ENCODE peak calls at places on chromosome 18, in four cellular contexts. One of them, this sample, is unnamed.

GRCh38 chr18:35611518-35611917 is 30.0 kb downstream of the GALNT1 start:
- DNase-seq in A549: no peak
- DNase-seq in K562: no peak
- DNase-seq in HepG2: no peak
- DNase-seq in this sample: no peak

GRCh38 chr18:35880788-35881455 is 91.6 kb upstream of the RMP24 start:
- DNase-seq in A549: no peak
- DNase-seq in K562: peak
- DNase-seq in HepG2: no peak
- DNase-seq in this sample: no peak

GRCh38 chr18:10476430-10476829 is 22.0 kb downstream of the APCDD1 start:
- DNase-seq in A549: no peak
- DNase-seq in K562: no peak
- DNase-seq in HepG2: no peak
- DNase-seq in this sample: no peak

GRCh38 chr18:61824733-61825363 is 68.0 kb downstream of the RNF152 start:
- DNase-seq in A549: no peak
- DNase-seq in K562: no peak
- DNase-seq in HepG2: no peak
- DNase-seq in this sample: no peak

GRCh38 chr18:8705941-8706544 is 687 bp downstream of the MTCL1 start:
- DNase-seq in A549: no peak
- DNase-seq in K562: no peak
- DNase-seq in HepG2: no peak
- DNase-seq in this sample: peak

GRCh38 chr18:9348766-9349165 is 14.2 kb downstream of the TWSG1 start:
- DNase-seq in A549: no peak
- DNase-seq in K562: no peak
- DNase-seq in HepG2: no peak
- DNase-seq in this sample: no peak

GRCh38 chr18:11990541-11990940 is 9.2 kb downstream of the IMPA2 start:
- DNase-seq in A549: no peak
- DNase-seq in K562: no peak
- DNase-seq in HepG2: no peak
- DNase-seq in this sample: no peak

GRCh38 chr18:42112657-42113420 is 157.8 kb downstream of the PIK3C3 start:
- DNase-seq in A549: no peak
- DNase-seq in K562: no peak
- DNase-seq in HepG2: peak
- DNase-seq in this sample: no peak

GRCh38 chr18:68826111-68826510 is 28.2 kb downstream of the CCDC102B start:
- DNase-seq in A549: no peak
- DNase-seq in K562: no peak
- DNase-seq in HepG2: no peak
- DNase-seq in this sample: no peak

GRCh38 chr18:8820701-8821465 is 115.5 kb downstream of the MTCL1 start:
- DNase-seq in A549: no peak
- DNase-seq in K562: no peak
- DNase-seq in HepG2: no peak
- DNase-seq in this sample: no peak

GRCh38 chr18:13403786-13404549 is 185.4 kb downstream of the LDLRAD4 start:
- DNase-seq in A549: no peak
- DNase-seq in K562: no peak
- DNase-seq in HepG2: no peak
- DNase-seq in this sample: no peak

GRCh38 chr18:12271376-12272235 is 17.4 kb downstream of the CIDEA start:
- DNase-seq in A549: peak
- DNase-seq in K562: peak
- DNase-seq in HepG2: peak
- DNase-seq in this sample: peak

DNA sequence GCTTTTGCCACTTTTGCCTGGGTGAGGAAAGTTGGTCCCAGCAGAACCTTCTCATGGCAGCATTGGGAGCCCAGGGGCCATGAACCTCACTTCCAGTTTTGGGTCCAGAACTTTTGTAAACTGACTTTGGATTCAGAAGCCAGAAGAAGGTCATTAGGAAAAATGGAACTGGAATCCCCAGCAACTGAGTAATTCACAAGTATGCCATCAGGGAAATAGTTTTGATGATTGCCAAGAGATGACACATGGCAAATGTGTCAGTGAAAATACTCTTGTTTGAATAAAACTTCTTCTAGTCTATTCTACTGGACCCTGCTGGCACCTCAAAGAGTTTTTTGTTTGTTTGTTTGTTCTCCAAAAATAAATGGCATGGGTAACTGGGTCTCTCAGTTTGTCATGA is 203.8 kb downstream of the SETBP1 start:
- DNase-seq in A549: no peak
- DNase-seq in K562: no peak
- DNase-seq in HepG2: no peak
- DNase-seq in this sample: no peak
- TF ChIP-seq HMGXB4 in A549: no peak
- TF ChIP-seq HMGXB4 in K562: no peak
- TF ChIP-seq HMGXB4 in HepG2: no peak
- TF ChIP-seq HMGXB4 in this sample: no peak

GRCh38 chr18:79679552-79680099 is at the start of gene CTDP1:
- DNase-seq in A549: peak
- DNase-seq in K562: peak
- DNase-seq in HepG2: peak
- DNase-seq in this sample: peak

GRCh38 chr18:79681484-79682387 is 2.1 kb downstream of the CTDP1 start:
- DNase-seq in A549: no peak
- DNase-seq in K562: no peak
- DNase-seq in HepG2: no peak
- DNase-seq in this sample: no peak

GRCh38 chr18:79682481-79682880 is 2.9 kb downstream of the CTDP1 start:
- DNase-seq in A549: no peak
- DNase-seq in K562: no peak
- DNase-seq in HepG2: no peak
- DNase-seq in this sample: no peak

GRCh38 chr18:79680100-79680879 is 687 bp downstream of the CTDP1 start:
- DNase-seq in A549: peak
- DNase-seq in K562: peak
- DNase-seq in HepG2: peak
- DNase-seq in this sample: peak

GRCh38 chr18:79680891-79681339 is 1.3 kb downstream of the CTDP1 start:
- DNase-seq in A549: no peak
- DNase-seq in K562: no peak
- DNase-seq in HepG2: no peak
- DNase-seq in this sample: no peak
- TF ChIP-seq HMGXB4 in A549: no peak
- TF ChIP-seq HMGXB4 in K562: no peak
- TF ChIP-seq HMGXB4 in HepG2: no peak
- TF ChIP-seq HMGXB4 in this sample: no peak

DNA sequence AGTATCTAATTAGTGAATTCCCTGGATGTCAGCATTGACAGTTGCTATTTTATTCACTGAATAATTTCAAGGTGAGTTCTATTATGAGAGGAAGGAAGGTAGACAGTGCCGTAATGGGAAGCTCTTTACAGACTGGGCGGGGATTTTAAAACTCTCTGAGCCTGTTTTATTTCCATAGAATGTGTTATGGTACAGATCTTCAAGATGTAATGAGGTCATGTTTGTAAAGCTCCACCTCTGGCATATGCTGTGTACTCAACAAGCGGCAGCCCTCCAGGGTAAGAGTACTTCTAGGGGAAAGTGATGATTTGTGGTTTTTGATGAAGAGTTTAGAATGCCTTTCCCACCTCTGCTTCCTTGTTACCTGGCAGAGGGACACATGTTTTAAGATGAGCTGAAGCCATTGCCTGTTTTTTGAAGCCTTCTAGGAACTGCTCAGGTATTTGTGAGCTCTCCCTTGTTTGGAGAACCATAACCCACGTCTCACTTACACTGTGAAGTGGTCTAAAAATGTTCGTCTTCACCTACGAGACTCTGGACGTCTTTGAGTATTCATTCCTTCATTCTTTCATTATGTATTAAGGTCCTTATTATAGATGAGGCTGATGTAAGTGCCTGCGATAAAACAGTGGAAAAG is 251.2 kb downstream of the PTGR3 start:
- DNase-seq in A549: no peak
- DNase-seq in K562: no peak
- DNase-seq in HepG2: no peak
- DNase-seq in this sample: no peak
- TF ChIP-seq HMGXB4 in A549: no peak
- TF ChIP-seq HMGXB4 in K562: no peak
- TF ChIP-seq HMGXB4 in HepG2: no peak
- TF ChIP-seq HMGXB4 in this sample: no peak

GRCh38 chr18:23038712-23039111 is 96.6 kb upstream of the CABLES1 start:
- DNase-seq in A549: peak
- DNase-seq in K562: no peak
- DNase-seq in HepG2: no peak
- DNase-seq in this sample: no peak
- TF ChIP-seq HMGXB4 in A549: no peak
- TF ChIP-seq HMGXB4 in K562: no peak
- TF ChIP-seq HMGXB4 in HepG2: no peak
- TF ChIP-seq HMGXB4 in this sample: no peak

GRCh38 chr18:58223717-58224424 is 179.8 kb downstream of the NEDD4L start:
- DNase-seq in A549: peak
- DNase-seq in K562: peak
- DNase-seq in HepG2: peak
- DNase-seq in this sample: no peak
- TF ChIP-seq HMGXB4 in A549: no peak
- TF ChIP-seq HMGXB4 in K562: no peak
- TF ChIP-seq HMGXB4 in HepG2: no peak
- TF ChIP-seq HMGXB4 in this sample: no peak

GRCh38 chr18:3717626-3718025 is 267.7 kb downstream of the TGIF1 start:
- DNase-seq in A549: no peak
- DNase-seq in K562: no peak
- DNase-seq in HepG2: no peak
- DNase-seq in this sample: no peak
- TF ChIP-seq HMGXB4 in A549: no peak
- TF ChIP-seq HMGXB4 in K562: no peak
- TF ChIP-seq HMGXB4 in HepG2: no peak
- TF ChIP-seq HMGXB4 in this sample: no peak

GRCh38 chr18:79422022-79422782 is 26.5 kb downstream of the NFATC1 start:
- DNase-seq in A549: no peak
- DNase-seq in K562: no peak
- DNase-seq in HepG2: no peak
- DNase-seq in this sample: no peak

GRCh38 chr18:79420033-79420745 is 24.5 kb downstream of the NFATC1 start:
- DNase-seq in A549: no peak
- DNase-seq in K562: no peak
- DNase-seq in HepG2: no peak
- DNase-seq in this sample: no peak

GRCh38 chr18:79423211-79424007 is 27.7 kb downstream of the NFATC1 start:
- DNase-seq in A549: no peak
- DNase-seq in K562: no peak
- DNase-seq in HepG2: no peak
- DNase-seq in this sample: no peak

GRCh38 chr18:79422783-79423165 is 27.0 kb downstream of the NFATC1 start:
- DNase-seq in A549: no peak
- DNase-seq in K562: no peak
- DNase-seq in HepG2: no peak
- DNase-seq in this sample: no peak

GRCh38 chr18:79421275-79421857 is 25.6 kb downstream of the NFATC1 start:
- DNase-seq in A549: no peak
- DNase-seq in K562: no peak
- DNase-seq in HepG2: no peak
- DNase-seq in this sample: no peak
- TF ChIP-seq HMGXB4 in A549: no peak
- TF ChIP-seq HMGXB4 in K562: no peak
- TF ChIP-seq HMGXB4 in HepG2: no peak
- TF ChIP-seq HMGXB4 in this sample: no peak

GRCh38 chr18:32258148-32258547 is 68.3 kb downstream of the MEP1B start:
- DNase-seq in A549: no peak
- DNase-seq in K562: no peak
- DNase-seq in HepG2: peak
- DNase-seq in this sample: no peak

GRCh38 chr18:32258558-32259204 is 68.8 kb downstream of the MEP1B start:
- DNase-seq in A549: no peak
- DNase-seq in K562: no peak
- DNase-seq in HepG2: no peak
- DNase-seq in this sample: no peak

GRCh38 chr18:32262092-32262491 is 72.3 kb downstream of the MEP1B start:
- DNase-seq in A549: no peak
- DNase-seq in K562: no peak
- DNase-seq in HepG2: no peak
- DNase-seq in this sample: no peak

GRCh38 chr18:32259553-32259952 is 69.7 kb downstream of the MEP1B start:
- DNase-seq in A549: no peak
- DNase-seq in K562: no peak
- DNase-seq in HepG2: no peak
- DNase-seq in this sample: no peak

DNA sequence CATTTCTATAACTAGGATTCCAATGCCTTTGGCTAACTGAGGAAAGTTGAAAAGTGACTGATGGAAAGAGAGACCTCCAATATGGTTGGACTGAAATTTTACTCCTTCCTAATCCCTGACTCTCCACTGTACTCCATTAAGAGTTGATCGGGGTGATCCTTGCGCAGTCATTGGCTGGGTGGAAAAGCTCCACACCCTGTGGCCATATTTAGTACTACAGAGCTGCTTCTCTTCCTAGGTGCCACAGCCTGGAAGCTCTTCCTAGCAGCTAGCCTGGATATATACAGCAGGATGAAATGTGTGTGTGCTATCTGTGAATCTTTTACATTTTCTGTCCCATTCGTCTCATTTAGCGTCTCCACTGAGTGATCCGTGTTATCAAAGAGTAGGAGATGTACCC is 71.2 kb downstream of the MEP1B start:
- DNase-seq in A549: no peak
- DNase-seq in K562: no peak
- DNase-seq in HepG2: no peak
- DNase-seq in this sample: no peak
- TF ChIP-seq HMGXB4 in A549: no peak
- TF ChIP-seq HMGXB4 in K562: no peak
- TF ChIP-seq HMGXB4 in HepG2: no peak
- TF ChIP-seq HMGXB4 in this sample: no peak

DNA sequence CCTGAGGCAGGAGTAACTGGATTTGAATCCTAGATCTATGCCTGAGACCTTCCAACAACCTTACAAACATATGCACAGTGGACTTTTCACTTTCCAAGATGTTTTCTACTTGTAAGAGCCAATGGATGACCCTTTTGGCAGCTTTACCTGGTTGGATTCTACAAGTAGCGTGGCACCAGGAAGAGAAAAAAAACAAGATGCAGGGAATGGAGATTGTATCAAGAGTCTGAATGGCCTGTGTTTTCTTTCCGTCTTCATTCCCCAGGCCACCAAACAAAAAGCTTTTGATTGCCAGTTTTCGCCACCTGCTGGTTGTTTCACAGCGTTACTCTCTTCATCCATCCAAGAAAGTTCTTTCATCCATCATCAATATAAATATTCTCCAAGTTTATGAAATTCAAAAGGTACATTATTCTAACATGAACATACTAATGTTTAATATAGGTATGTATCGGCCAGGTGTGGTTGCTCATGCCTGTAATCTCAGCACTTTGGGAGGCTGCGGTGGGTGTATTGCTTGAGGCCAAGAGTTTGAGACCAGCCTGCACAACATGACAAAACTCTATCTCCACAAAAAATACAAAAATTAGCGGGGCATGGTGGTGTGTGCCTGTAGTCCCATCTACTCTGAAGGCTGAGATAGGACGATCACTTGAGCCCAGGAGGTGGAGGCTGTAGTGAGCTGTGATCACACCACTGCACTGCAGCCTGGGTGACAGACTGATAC is 3.5 kb upstream of the BCL2 start:
- DNase-seq in A549: peak
- DNase-seq in K562: peak
- DNase-seq in HepG2: peak
- DNase-seq in this sample: peak
- TF ChIP-seq HMGXB4 in A549: no peak
- TF ChIP-seq HMGXB4 in K562: no peak
- TF ChIP-seq HMGXB4 in HepG2: no peak
- TF ChIP-seq HMGXB4 in this sample: no peak

GRCh38 chr18:50558948-50559749 is 738 bp upstream of the MAPK4 start:
- DNase-seq in A549: no peak
- DNase-seq in K562: no peak
- DNase-seq in HepG2: no peak
- DNase-seq in this sample: no peak
- TF ChIP-seq HMGXB4 in A549: no peak
- TF ChIP-seq HMGXB4 in K562: no peak
- TF ChIP-seq HMGXB4 in HepG2: no peak
- TF ChIP-seq HMGXB4 in this sample: no peak

This sample was measured in WTC11.